ENCODE peak calls at places on chromosome 13, in seven cellular contexts. U is PC-3, A is ascending aorta, V is mesenchymal stem cell, E is OCI-LY7, Z is pancreas, W is breast epithelium. K is an unnamed sample. For H3K4me1, the result is how much of the 10 kb centered on the place peaks cover.

GRCh38 chr13:69108486-69108885 is 999.1 kb upstream of the ATXN8OS start:
- DNase-seq in W (no peak), E (no peak), V (no peak), U (no peak), A (no peak), Z (no peak), K (no peak)

GRCh38 chr13:27283906-27284523 is 13.4 kb downstream of the RASL11A start:
- DNase-seq in E (peak), V (no peak), W (no peak), U (peak), A (no peak), Z (no peak), K (no peak)

GRCh38 chr13:47148543-47148942 is 251.7 kb upstream of the HTR2A start:
- DNase-seq in V (no peak), A (no peak), W (no peak), Z (no peak), E (no peak), U (no peak), K (no peak)

GRCh38 chr13:74367193-74367592 is 233.0 kb upstream of the KLF12 start:
- DNase-seq in E (no peak), Z (no peak), W (no peak), U (no peak), A (no peak), V (no peak), K (no peak)

GRCh38 chr13:111484129-111484925 is 163.9 kb downstream of the TEX29 start:
- DNase-seq in V (no peak), A (no peak), W (peak), E (no peak), U (no peak), Z (no peak), K (no peak)

GRCh38 chr13:80707000-80707983 is 366.4 kb upstream of the SPRY2 start:
- DNase-seq in V (no peak), Z (no peak), U (no peak), A (no peak), E (no peak), W (no peak), K (no peak)

GRCh38 chr13:40181203-40181845 is 485.1 kb downstream of the FOXO1 start:
- DNase-seq in W (no peak), Z (peak), A (no peak), U (peak), E (no peak), V (peak), K (no peak)

GRCh38 chr13:21744149-21744548 is 73.3 kb downstream of the FGF9 start:
- DNase-seq in A (no peak), E (no peak), W (no peak), Z (no peak), U (no peak), V (no peak), K (no peak)

GRCh38 chr13:81395368-81395767 is 1054.4 kb upstream of the SPRY2 start:
- DNase-seq in Z (no peak), W (no peak), A (no peak), V (peak), U (no peak), E (no peak), K (no peak)

GRCh38 chr13:112066624-112067004 is 335 bp upstream of the SOX1 start:
- DNase-seq in U (no peak), V (peak), E (no peak), A (no peak), Z (peak), W (no peak), K (no peak)

GRCh38 chr13:94620286-94620896 is 18.7 kb downstream of the GPR180 start:
- DNase-seq in U (peak), E (peak), V (peak), A (no peak), Z (no peak), W (no peak), K (peak)

GRCh38 chr13:112348642-112349345 is 27.4 kb upstream of the SPACA7 start:
- DNase-seq in W (no peak), E (no peak), V (no peak), A (no peak), Z (no peak), U (no peak), K (no peak)

GRCh38 chr13:112626124-112626523 is 38.2 kb upstream of the TUBGCP3 start:
- DNase-seq in V (no peak), Z (no peak), A (no peak), U (no peak), W (no peak), E (no peak), K (no peak)

GRCh38 chr13:77511552-77511951 is 24.0 kb upstream of the SCEL start:
- DNase-seq in A (no peak), W (no peak), E (no peak), V (no peak), U (no peak), Z (no peak), K (no peak)

GRCh38 chr13:30307194-30307965 is at the start of gene KATNAL1:
- DNase-seq in Z (peak), W (peak), U (peak), A (peak), E (peak), V (peak), K (peak)

GRCh38 chr13:25300861-25301346 is 521 bp upstream of the NUP58 start:
- DNase-seq in Z (no peak), A (peak), E (no peak), W (no peak), U (no peak), V (no peak), K (peak)

GRCh38 chr13:35293579-35293978 is 182.9 kb downstream of the MAB21L1 start:
- DNase-seq in U (no peak), A (no peak), W (no peak), Z (no peak), E (no peak), V (no peak), K (no peak)

GRCh38 chr13:46871557-46871956 is 25.3 kb downstream of the HTR2A start:
- DNase-seq in U (no peak), Z (no peak), A (no peak), E (no peak), V (no peak), W (no peak), K (no peak)

GRCh38 chr13:67518785-67519184 is 288.6 kb upstream of the PCDH9 start:
- DNase-seq in U (no peak), V (no peak), W (no peak), Z (no peak), A (no peak), E (no peak), K (no peak)

GRCh38 chr13:58994778-58995177 is 1169.0 kb downstream of the DIAPH3 start:
- DNase-seq in W (no peak), E (peak), A (no peak), Z (no peak), U (peak), V (peak), K (no peak)

GRCh38 chr13:46728777-46729176 is 68.2 kb downstream of the ESD start:
- DNase-seq in W (no peak), E (peak), Z (no peak), V (peak), A (no peak), U (peak), K (no peak)

GRCh38 chr13:109973279-109973678 is 186.9 kb upstream of the IRS2 start:
- DNase-seq in W (no peak), Z (no peak), V (no peak), A (no peak), E (no peak), U (no peak), K (no peak)

GRCh38 chr13:109974354-109974753 is 188.0 kb upstream of the IRS2 start:
- DNase-seq in E (no peak), U (no peak), V (peak), W (no peak), A (no peak), Z (no peak), K (no peak)

GRCh38 chr13:109977212-109977968 is 191.0 kb upstream of the IRS2 start:
- DNase-seq in Z (no peak), U (no peak), E (no peak), A (no peak), W (no peak), V (no peak), K (no peak)

GRCh38 chr13:109979186-109979585 is 192.8 kb upstream of the IRS2 start:
- DNase-seq in A (no peak), V (no peak), E (no peak), Z (no peak), U (peak), W (no peak), K (no peak)

GRCh38 chr13:109976206-109976997 is 190.0 kb upstream of the IRS2 start:
- DNase-seq in A (no peak), V (no peak), W (no peak), E (no peak), U (no peak), Z (no peak), K (peak)
- H3K4me3 ChIP-seq in A (no peak), V (no peak), W (no peak), E (no peak), U (no peak), Z (no peak), K (no peak)

GRCh38 chr13:33195693-33196464 is 89.7 kb downstream of the STARD13 start:
- DNase-seq in W (no peak), V (no peak), A (no peak), Z (no peak), E (no peak), U (no peak), K (no peak)

GRCh38 chr13:33197551-33197971 is 88.0 kb downstream of the STARD13 start:
- DNase-seq in A (no peak), V (no peak), Z (no peak), W (no peak), U (no peak), E (no peak), K (no peak)

GRCh38 chr13:33194820-33195692 is 90.5 kb downstream of the STARD13 start:
- DNase-seq in U (peak), E (no peak), W (no peak), Z (peak), A (peak), V (peak), K (no peak)

GRCh38 chr13:33202644-33203169 is 82.8 kb downstream of the STARD13 start:
- DNase-seq in W (no peak), E (peak), U (no peak), Z (no peak), V (no peak), A (no peak), K (no peak)

GRCh38 chr13:33199282-33199850 is 86.2 kb downstream of the STARD13 start:
- DNase-seq in U (no peak), W (no peak), A (no peak), V (peak), Z (no peak), E (no peak), K (no peak)
- H3K4me1 ChIP-seq in U (under half), W (under half), A (under half), V (under half), Z (under half), E (under half), K (under half)

DNA sequence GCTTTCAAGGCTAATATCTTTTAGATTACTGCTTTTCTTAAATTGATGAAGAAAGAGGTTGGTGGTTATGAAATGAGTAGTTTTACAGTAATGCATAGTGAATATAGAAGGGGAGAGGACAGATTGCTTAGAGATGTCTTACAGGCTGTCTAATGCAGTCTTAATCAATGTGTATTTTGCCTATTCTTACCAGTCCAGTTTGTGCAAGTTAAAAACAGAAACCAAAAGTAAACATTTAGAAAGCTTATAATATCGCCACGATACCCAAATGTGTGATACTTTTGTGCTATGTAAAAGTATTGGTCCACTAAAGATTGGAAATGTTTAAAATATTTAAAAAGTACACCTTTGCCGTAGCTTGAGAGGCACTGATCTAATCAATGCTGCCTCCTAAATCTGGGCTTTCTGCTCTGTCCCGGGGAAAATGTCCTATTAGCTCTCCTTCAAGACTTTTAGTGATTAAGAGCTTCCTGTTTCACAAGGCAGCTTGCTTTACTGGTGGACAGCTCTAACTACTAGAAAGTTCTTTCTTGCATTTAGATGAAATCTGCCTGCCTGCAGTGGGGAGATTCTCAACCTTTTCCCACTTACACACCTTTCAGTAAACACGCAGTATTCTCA is 64.7 kb downstream of the DNAJC15 start:
- DNase-seq in W (no peak), Z (no peak), U (peak), V (peak), E (no peak), A (no peak), K (no peak)
- H3K4me3 ChIP-seq in W (peak), Z (peak), U (peak), V (peak), E (no peak), A (peak), K (no peak)

GRCh38 chr13:75724742-75725504 is 88.8 kb downstream of the LMO7 start:
- DNase-seq in V (no peak), U (peak), W (no peak), Z (no peak), A (no peak), E (no peak), K (no peak)
- H3K4me1 ChIP-seq in V (under half), U (under half), W (under half), Z (under half), A (under half), E (under half), K (under half)

GRCh38 chr13:108257238-108257637 is 12.3 kb upstream of the TNFSF13B start:
- DNase-seq in U (no peak), A (no peak), V (no peak), W (no peak), Z (no peak), E (no peak), K (no peak)
- H3K4me3 ChIP-seq in U (no peak), A (no peak), V (no peak), W (no peak), Z (no peak), E (no peak), K (no peak)

K was measured in thyroid gland.